ENCODE peak calls at places on chromosomes 2 and 18, in five cellular contexts. One of them, this sample, is unnamed.

GRCh38 chr2:102337481-102338386 is 17.9 kb upstream of the IL18R1 start:
- DNase-seq in A549: no peak
- DNase-seq in kidney: no peak
- DNase-seq in IMR-90: no peak
- DNase-seq in tibial artery: no peak
- DNase-seq in this sample: no peak

GRCh38 chr2:198471291-198471690 is 666.9 kb downstream of the PLCL1 start:
- DNase-seq in A549: no peak
- DNase-seq in kidney: no peak
- DNase-seq in IMR-90: no peak
- DNase-seq in tibial artery: no peak
- DNase-seq in this sample: no peak

GRCh38 chr2:11182951-11183350 is 27.7 kb downstream of the SLC66A3 start:
- DNase-seq in A549: no peak
- DNase-seq in kidney: no peak
- DNase-seq in IMR-90: no peak
- DNase-seq in tibial artery: no peak
- DNase-seq in this sample: no peak

GRCh38 chr2:44909831-44910230 is 31.7 kb upstream of the SIX3 start:
- DNase-seq in A549: peak
- DNase-seq in kidney: no peak
- DNase-seq in IMR-90: no peak
- DNase-seq in tibial artery: no peak
- DNase-seq in this sample: no peak

GRCh38 chr18:73136134-73136533 is 268.3 kb upstream of the NETO1 start:
- DNase-seq in A549: no peak
- DNase-seq in kidney: no peak
- DNase-seq in IMR-90: no peak
- DNase-seq in tibial artery: no peak
- DNase-seq in this sample: no peak

GRCh38 chr2:124959582-124959981 is 934.5 kb downstream of the CNTNAP5 start:
- DNase-seq in A549: no peak
- DNase-seq in kidney: no peak
- DNase-seq in IMR-90: no peak
- DNase-seq in tibial artery: no peak
- DNase-seq in this sample: no peak

GRCh38 chr2:70984228-70984575 is 5.8 kb downstream of the ANKRD53 start:
- DNase-seq in A549: no peak
- DNase-seq in kidney: no peak
- DNase-seq in IMR-90: no peak
- DNase-seq in tibial artery: no peak
- DNase-seq in this sample: no peak

GRCh38 chr2:219350215-219350937 is 17.8 kb upstream of the RESP18 start:
- DNase-seq in A549: no peak
- DNase-seq in kidney: no peak
- DNase-seq in IMR-90: peak
- DNase-seq in tibial artery: no peak
- DNase-seq in this sample: no peak

GRCh38 chr2:11187083-11187619 is 31.9 kb downstream of the SLC66A3 start:
- DNase-seq in A549: peak
- DNase-seq in kidney: no peak
- DNase-seq in IMR-90: peak
- DNase-seq in tibial artery: no peak
- DNase-seq in this sample: no peak

GRCh38 chr18:32315881-32316280 is 126.0 kb downstream of the MEP1B start:
- DNase-seq in A549: no peak
- DNase-seq in kidney: no peak
- DNase-seq in IMR-90: peak
- DNase-seq in tibial artery: no peak
- DNase-seq in this sample: no peak

GRCh38 chr18:58041633-58042032 is 2.4 kb upstream of the NEDD4L start:
- DNase-seq in A549: no peak
- DNase-seq in kidney: no peak
- DNase-seq in IMR-90: no peak
- DNase-seq in tibial artery: no peak
- DNase-seq in this sample: no peak

GRCh38 chr2:16665746-16666452 is at the start of gene CYRIA:
- DNase-seq in A549: no peak
- DNase-seq in kidney: peak
- DNase-seq in IMR-90: no peak
- DNase-seq in tibial artery: peak
- DNase-seq in this sample: peak

GRCh38 chr2:20781656-20782265 is 41.1 kb downstream of the LDAH start:
- DNase-seq in A549: peak
- DNase-seq in kidney: no peak
- DNase-seq in IMR-90: peak
- DNase-seq in tibial artery: no peak
- DNase-seq in this sample: no peak

GRCh38 chr18:35478520-35479435 is 19.0 kb downstream of the INO80C start:
- DNase-seq in A549: peak
- DNase-seq in kidney: no peak
- DNase-seq in IMR-90: peak
- DNase-seq in tibial artery: no peak
- DNase-seq in this sample: no peak

GRCh38 chr2:136022747-136023146 is 37.3 kb upstream of the DARS1 start:
- DNase-seq in A549: no peak
- DNase-seq in kidney: no peak
- DNase-seq in IMR-90: no peak
- DNase-seq in tibial artery: no peak
- DNase-seq in this sample: no peak

GRCh38 chr2:19801367-19802087 is 100.3 kb downstream of the TTC32 start:
- DNase-seq in A549: peak
- DNase-seq in kidney: peak
- DNase-seq in IMR-90: peak
- DNase-seq in tibial artery: peak
- DNase-seq in this sample: peak

DNA sequence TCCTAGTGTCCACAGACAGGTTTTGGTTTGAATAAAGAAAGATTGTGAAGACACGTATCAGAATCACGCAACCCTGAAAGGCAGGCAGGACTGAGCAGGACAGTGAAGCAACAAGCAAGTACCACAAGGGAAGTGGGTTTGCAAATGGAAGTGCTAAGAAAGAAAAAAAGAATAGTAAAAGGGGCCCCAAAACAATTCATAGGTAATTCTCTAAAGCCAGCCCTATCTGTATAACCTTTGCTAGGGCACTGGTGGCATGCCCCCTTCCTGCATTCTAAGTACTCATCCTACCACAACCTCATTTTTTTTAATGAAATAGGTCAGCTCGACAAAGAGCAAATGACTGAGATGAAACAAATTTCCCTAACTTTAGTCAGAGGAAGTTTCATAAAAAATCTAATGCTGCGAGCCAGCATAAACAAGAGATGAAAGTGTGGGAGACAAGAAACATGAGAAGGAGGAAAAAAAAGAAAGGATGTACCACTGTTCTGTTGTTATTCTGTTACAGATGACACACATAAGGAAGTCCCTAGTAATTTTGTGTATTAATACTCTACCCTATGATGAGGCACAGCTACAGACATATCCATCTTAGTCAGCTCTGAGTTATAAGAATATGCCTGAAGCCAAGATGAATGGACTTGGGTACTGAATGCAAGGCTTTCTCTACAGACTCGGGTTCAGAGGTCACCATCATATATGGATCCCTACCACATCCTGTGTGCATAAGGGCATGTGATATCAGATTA is 32.2 kb downstream of the IKZF2 start:
- DNase-seq in A549: no peak
- DNase-seq in kidney: no peak
- DNase-seq in IMR-90: peak
- DNase-seq in tibial artery: no peak
- DNase-seq in this sample: no peak
- H3K4me3 ChIP-seq in A549: no peak
- H3K4me3 ChIP-seq in kidney: no peak
- H3K4me3 ChIP-seq in IMR-90: no peak
- H3K4me3 ChIP-seq in tibial artery: no peak
- H3K4me3 ChIP-seq in this sample: no peak

GRCh38 chr2:65261676-65262075 is 34.0 kb downstream of the ACTR2 start:
- DNase-seq in A549: no peak
- DNase-seq in kidney: no peak
- DNase-seq in IMR-90: peak
- DNase-seq in tibial artery: no peak
- DNase-seq in this sample: no peak

GRCh38 chr2:65252640-65253039 is 25.0 kb downstream of the ACTR2 start:
- DNase-seq in A549: no peak
- DNase-seq in kidney: no peak
- DNase-seq in IMR-90: no peak
- DNase-seq in tibial artery: no peak
- DNase-seq in this sample: no peak

GRCh38 chr2:65256088-65256487 is 28.5 kb downstream of the ACTR2 start:
- DNase-seq in A549: no peak
- DNase-seq in kidney: no peak
- DNase-seq in IMR-90: no peak
- DNase-seq in tibial artery: no peak
- DNase-seq in this sample: no peak
- TF ChIP-seq CTCF in A549: peak
- TF ChIP-seq CTCF in kidney: no peak
- TF ChIP-seq CTCF in IMR-90: peak
- TF ChIP-seq CTCF in tibial artery: no peak
- TF ChIP-seq CTCF in this sample: peak

GRCh38 chr2:129812654-129813053 is 166.8 kb upstream of the RAB6C start:
- DNase-seq in A549: no peak
- DNase-seq in kidney: no peak
- DNase-seq in IMR-90: no peak
- DNase-seq in tibial artery: no peak
- DNase-seq in this sample: no peak
- H3K27ac ChIP-seq in A549: no peak
- H3K27ac ChIP-seq in kidney: no peak
- H3K27ac ChIP-seq in IMR-90: no peak
- H3K27ac ChIP-seq in tibial artery: no peak
- H3K27ac ChIP-seq in this sample: no peak

GRCh38 chr2:68720665-68721064 is 13.9 kb upstream of the ARHGAP25 start:
- DNase-seq in A549: no peak
- DNase-seq in kidney: no peak
- DNase-seq in IMR-90: no peak
- DNase-seq in tibial artery: no peak
- DNase-seq in this sample: no peak

GRCh38 chr2:68719912-68720311 is 14.7 kb upstream of the ARHGAP25 start:
- DNase-seq in A549: no peak
- DNase-seq in kidney: no peak
- DNase-seq in IMR-90: no peak
- DNase-seq in tibial artery: no peak
- DNase-seq in this sample: no peak

GRCh38 chr2:68722712-68723111 is 11.9 kb upstream of the ARHGAP25 start:
- DNase-seq in A549: no peak
- DNase-seq in kidney: no peak
- DNase-seq in IMR-90: no peak
- DNase-seq in tibial artery: no peak
- DNase-seq in this sample: no peak

GRCh38 chr2:68716948-68717661 is 17.5 kb upstream of the ARHGAP25 start:
- DNase-seq in A549: no peak
- DNase-seq in kidney: no peak
- DNase-seq in IMR-90: no peak
- DNase-seq in tibial artery: no peak
- DNase-seq in this sample: no peak

GRCh38 chr2:68721482-68722071 is 13.0 kb upstream of the ARHGAP25 start:
- DNase-seq in A549: no peak
- DNase-seq in kidney: no peak
- DNase-seq in IMR-90: no peak
- DNase-seq in tibial artery: no peak
- DNase-seq in this sample: no peak
- H3K4me3 ChIP-seq in A549: no peak
- H3K4me3 ChIP-seq in kidney: no peak
- H3K4me3 ChIP-seq in IMR-90: no peak
- H3K4me3 ChIP-seq in tibial artery: no peak
- H3K4me3 ChIP-seq in this sample: no peak

GRCh38 chr2:235638541-235639192 is 144.8 kb downstream of the AGAP1 start:
- DNase-seq in A549: no peak
- DNase-seq in kidney: no peak
- DNase-seq in IMR-90: no peak
- DNase-seq in tibial artery: no peak
- DNase-seq in this sample: no peak
- TF ChIP-seq CTCF in A549: peak
- TF ChIP-seq CTCF in kidney: no peak
- TF ChIP-seq CTCF in IMR-90: no peak
- TF ChIP-seq CTCF in tibial artery: no peak
- TF ChIP-seq CTCF in this sample: no peak

DNA sequence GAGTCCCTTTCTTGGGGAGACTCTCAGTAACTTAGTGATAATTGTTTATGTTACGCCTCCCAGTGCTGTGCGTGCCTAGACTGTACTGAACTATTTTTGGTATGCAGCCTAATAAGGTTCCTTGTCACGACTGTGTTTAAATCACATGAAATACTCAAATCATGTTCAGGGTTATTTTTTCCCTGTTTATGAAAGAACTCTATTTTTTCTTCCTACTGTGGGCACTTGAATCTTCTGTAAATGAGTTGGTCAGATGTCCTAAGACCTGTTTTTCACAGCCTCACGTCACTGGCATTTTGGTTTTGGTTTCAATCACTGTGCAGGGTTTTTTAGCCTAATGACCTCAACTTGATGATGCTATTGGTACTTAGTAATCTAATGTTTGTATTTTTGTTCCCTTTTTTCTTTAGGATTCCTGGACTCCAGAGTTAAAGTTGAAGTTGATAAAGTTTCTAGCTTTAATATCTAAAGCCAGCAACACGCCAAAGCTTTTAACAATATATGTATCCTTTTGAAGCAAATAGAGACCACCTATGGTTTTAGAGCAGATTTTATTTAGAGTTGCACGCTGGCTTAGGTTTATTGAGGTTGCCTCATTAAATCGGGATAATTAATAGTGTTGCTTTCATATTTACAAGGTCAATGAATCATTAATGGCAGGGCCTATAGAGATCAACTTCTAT is 24.0 kb downstream of the ARMC9 start:
- DNase-seq in A549: no peak
- DNase-seq in kidney: no peak
- DNase-seq in IMR-90: peak
- DNase-seq in tibial artery: no peak
- DNase-seq in this sample: no peak
- H3K27ac ChIP-seq in A549: no peak
- H3K27ac ChIP-seq in kidney: peak
- H3K27ac ChIP-seq in IMR-90: peak
- H3K27ac ChIP-seq in tibial artery: peak
- H3K27ac ChIP-seq in this sample: no peak

This sample was measured in left ventricle myocardium inferior.